ENCODE peak calls at places on chromosome 4, in five cellular contexts. P is astrocyte, Z is cardiac muscle cell, Q is IMR-90, M is AG09309. N is an unnamed sample.

GRCh38 chr4:86891785-86892638 is at the start of gene C4orf36:
- DNase-seq in Q (peak), Z (peak), M (no peak), P (peak), N (peak)

GRCh38 chr4:185700048-185700447 is 111.9 kb downstream of the SORBS2 start:
- DNase-seq in P (peak), M (no peak), Z (peak), Q (no peak), N (peak)

GRCh38 chr4:106875340-106875739 is 160.8 kb downstream of the DKK2 start:
- DNase-seq in Z (no peak), M (no peak), P (no peak), Q (no peak), N (no peak)

GRCh38 chr4:149897784-149898183 is 82.1 kb upstream of the IQCM start:
- DNase-seq in Z (peak), Q (peak), P (no peak), M (no peak), N (peak)

GRCh38 chr4:118351851-118352827 is 664 bp downstream of the PRSS12 start:
- DNase-seq in M (no peak), Z (peak), P (no peak), Q (peak), N (no peak)

GRCh38 chr4:19301527-19301926 is 950.2 kb upstream of the SLIT2 start:
- DNase-seq in Z (no peak), Q (no peak), P (peak), M (no peak), N (peak)

GRCh38 chr4:72218953-72219352 is 187.2 kb downstream of the NPFFR2 start:
- DNase-seq in P (no peak), Q (no peak), Z (no peak), M (no peak), N (no peak)

GRCh38 chr4:152860057-152860456 is 76.1 kb upstream of the FHDC1 start:
- DNase-seq in P (peak), Z (no peak), Q (no peak), M (no peak), N (peak)

GRCh38 chr4:77007358-77008230 is 58.0 kb downstream of the SEPTIN11 start:
- DNase-seq in Q (peak), P (peak), Z (no peak), M (no peak), N (peak)

GRCh38 chr4:175716956-175717355 is 95.1 kb downstream of the GPM6A start:
- DNase-seq in M (no peak), P (no peak), Q (no peak), Z (no peak), N (no peak)

GRCh38 chr4:42519803-42520417 is 122.6 kb downstream of the SHISA3 start:
- DNase-seq in P (peak), Z (peak), M (peak), Q (peak), N (peak)

GRCh38 chr4:154490589-154491340 is 834 bp downstream of the DCHS2 start:
- DNase-seq in M (no peak), Q (no peak), Z (peak), P (no peak), N (no peak)

GRCh38 chr4:16083217-16084191 is at the start of gene PROM1:
- DNase-seq in P (no peak), Q (no peak), Z (peak), M (no peak), N (no peak)

GRCh38 chr4:130110189-130110588 is 1014.2 kb downstream of the C4orf33 start:
- DNase-seq in P (no peak), Z (no peak), Q (no peak), M (no peak), N (no peak)

GRCh38 chr4:11470709-11471441 is 42.2 kb upstream of the HS3ST1 start:
- DNase-seq in M (no peak), P (no peak), Z (no peak), Q (no peak), N (no peak)

GRCh38 chr4:42122237-42122636 is 30.2 kb downstream of the BEND4 start:
- DNase-seq in Q (no peak), M (no peak), Z (no peak), P (no peak), N (no peak)

GRCh38 chr4:61462451-61463326 is 262.6 kb downstream of the ADGRL3 start:
- DNase-seq in M (no peak), P (peak), Q (peak), Z (no peak), N (no peak)

GRCh38 chr4:4746444-4746843 is 113.0 kb upstream of the MSX1 start:
- DNase-seq in P (no peak), M (no peak), Z (no peak), Q (no peak), N (no peak)

GRCh38 chr4:172842759-172843158 is 325.9 kb upstream of the GALNT7 start:
- DNase-seq in Z (no peak), Q (no peak), M (no peak), P (no peak), N (no peak)

GRCh38 chr4:80201326-80202151 is 4.2 kb downstream of the PRDM8 start:
- DNase-seq in Z (peak), M (no peak), P (peak), Q (peak), N (peak)
- H3K4me3 ChIP-seq in Z (peak), M (peak), P (peak), Q (peak), N (peak)

GRCh38 chr4:147790412-147790811 is 58.5 kb downstream of the ARHGAP10 start:
- DNase-seq in M (no peak), Q (no peak), Z (no peak), P (no peak), N (no peak)
- TF ChIP-seq CTCF in M (no peak), Q (no peak), Z (no peak), P (no peak), N (no peak)

GRCh38 chr4:184382189-184382846 is 92.0 kb downstream of the IRF2 start:
- DNase-seq in P (no peak), M (no peak), Z (peak), Q (no peak), N (no peak)

GRCh38 chr4:184384810-184385557 is 89.4 kb downstream of the IRF2 start:
- DNase-seq in Q (peak), Z (no peak), P (no peak), M (no peak), N (no peak)

GRCh38 chr4:184383497-184384055 is 90.8 kb downstream of the IRF2 start:
- DNase-seq in Z (no peak), P (peak), M (peak), Q (peak), N (peak)

GRCh38 chr4:184385705-184386141 is 88.6 kb downstream of the IRF2 start:
- DNase-seq in P (no peak), Q (no peak), M (no peak), Z (no peak), N (no peak)

GRCh38 chr4:184384056-184384809 is 90.1 kb downstream of the IRF2 start:
- DNase-seq in Q (peak), P (peak), M (peak), Z (peak), N (peak)
- H3K4me3 ChIP-seq in Q (peak), P (peak), M (peak), Z (no peak), N (peak)

GRCh38 chr4:178066338-178066941 is 624.2 kb upstream of the AGA start:
- DNase-seq in Q (no peak), Z (no peak), P (no peak), M (no peak), N (no peak)
- TF ChIP-seq CTCF in Q (no peak), Z (no peak), P (no peak), M (no peak), N (no peak)

DNA sequence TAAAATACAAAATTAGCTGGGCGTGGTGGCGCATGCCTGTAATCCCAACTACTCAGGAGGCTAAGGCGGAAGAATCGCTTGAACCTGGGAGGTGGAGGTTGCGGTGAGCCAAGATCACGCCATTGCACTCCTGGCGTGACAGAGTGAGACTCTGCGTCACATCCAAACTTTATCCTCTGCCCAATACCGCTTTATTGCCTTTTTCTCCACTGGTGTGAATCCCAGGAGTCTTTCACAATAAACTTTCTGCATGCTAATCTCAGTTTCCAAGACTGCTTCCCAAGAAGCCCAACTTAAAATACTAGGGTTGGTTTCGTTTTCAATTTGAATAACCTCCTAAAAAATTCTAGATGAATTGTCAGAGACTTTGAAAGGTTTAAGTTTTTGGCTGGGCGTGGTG is 27.2 kb upstream of the DHX15 start:
- DNase-seq in M (no peak), Z (no peak), Q (no peak), P (no peak), N (no peak)
- H3K4me3 ChIP-seq in M (no peak), Z (no peak), Q (no peak), P (no peak), N (no peak)

GRCh38 chr4:57607616-57608150 is 497.5 kb upstream of the IGFBP7 start:
- DNase-seq in Q (no peak), Z (peak), P (no peak), M (no peak), N (no peak)

GRCh38 chr4:57614533-57614932 is 504.3 kb upstream of the IGFBP7 start:
- DNase-seq in Z (no peak), M (no peak), P (no peak), Q (no peak), N (no peak)

DNA sequence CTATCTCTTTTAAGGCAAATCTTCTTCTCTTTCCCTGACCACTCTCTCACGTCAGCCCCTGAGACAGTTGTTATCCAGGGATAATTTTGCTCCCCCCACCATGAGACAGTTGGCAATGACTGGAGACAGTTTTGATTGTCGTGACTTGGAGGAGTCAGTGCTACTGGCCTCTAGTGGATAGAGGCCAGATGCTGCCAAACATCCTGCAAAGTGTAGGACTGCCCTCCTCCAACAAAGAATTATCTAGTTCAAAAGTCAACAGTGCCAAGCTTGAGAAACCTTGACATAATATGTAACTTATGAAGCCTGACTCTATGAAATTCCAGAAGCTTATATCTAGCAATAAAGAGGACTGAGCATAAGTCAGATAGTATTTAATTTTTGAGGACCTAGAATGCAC is 502.1 kb upstream of the IGFBP7 start:
- DNase-seq in M (no peak), Z (no peak), P (no peak), Q (no peak), N (no peak)
- TF ChIP-seq CTCF in M (peak), Z (no peak), P (no peak), Q (no peak), N (no peak)